ENCODE peak calls at places on chromosomes 13 and 19, in five cellular contexts. One of them, this sample, is unnamed.

GRCh38 chr13:30477346-30478235 is 11.9 kb upstream of the HMGB1 start:
- DNase-seq in upper lobe of left lung: no peak
- DNase-seq in esophagus squamous epithelium: no peak
- DNase-seq in A549: no peak
- DNase-seq in body of pancreas: no peak
- DNase-seq in this sample: no peak

GRCh38 chr13:33323766-33324525 is 38.4 kb upstream of the STARD13 start:
- DNase-seq in upper lobe of left lung: no peak
- DNase-seq in esophagus squamous epithelium: no peak
- DNase-seq in A549: no peak
- DNase-seq in body of pancreas: no peak
- DNase-seq in this sample: no peak

GRCh38 chr13:110799246-110800236 is 86.0 kb downstream of the ING1 start:
- DNase-seq in upper lobe of left lung: no peak
- DNase-seq in esophagus squamous epithelium: no peak
- DNase-seq in A549: no peak
- DNase-seq in body of pancreas: peak
- DNase-seq in this sample: no peak

GRCh38 chr19:7916137-7916907 is 1.7 kb downstream of the TGFBR3L start:
- DNase-seq in upper lobe of left lung: no peak
- DNase-seq in esophagus squamous epithelium: no peak
- DNase-seq in A549: no peak
- DNase-seq in body of pancreas: no peak
- DNase-seq in this sample: no peak

GRCh38 chr19:47005873-47006272 is 13.8 kb upstream of the NPAS1 start:
- DNase-seq in upper lobe of left lung: no peak
- DNase-seq in esophagus squamous epithelium: no peak
- DNase-seq in A549: peak
- DNase-seq in body of pancreas: no peak
- DNase-seq in this sample: no peak

GRCh38 chr13:99406799-99407201 is 94.5 kb upstream of the TM9SF2 start:
- DNase-seq in upper lobe of left lung: no peak
- DNase-seq in esophagus squamous epithelium: no peak
- DNase-seq in A549: no peak
- DNase-seq in body of pancreas: peak
- DNase-seq in this sample: no peak

GRCh38 chr13:99003851-99004471 is 26.1 kb upstream of the DOCK9 start:
- DNase-seq in upper lobe of left lung: no peak
- DNase-seq in esophagus squamous epithelium: no peak
- DNase-seq in A549: no peak
- DNase-seq in body of pancreas: no peak
- DNase-seq in this sample: no peak

GRCh38 chr13:106530209-106530906 is 5.1 kb downstream of the EFNB2 start:
- DNase-seq in upper lobe of left lung: peak
- DNase-seq in esophagus squamous epithelium: no peak
- DNase-seq in A549: no peak
- DNase-seq in body of pancreas: no peak
- DNase-seq in this sample: no peak

GRCh38 chr13:110334256-110334655 is 27.2 kb downstream of the COL4A2 start:
- DNase-seq in upper lobe of left lung: no peak
- DNase-seq in esophagus squamous epithelium: no peak
- DNase-seq in A549: no peak
- DNase-seq in body of pancreas: no peak
- DNase-seq in this sample: no peak

GRCh38 chr19:18284710-18285430 is 3.4 kb upstream of the JUND start:
- DNase-seq in upper lobe of left lung: peak
- DNase-seq in esophagus squamous epithelium: no peak
- DNase-seq in A549: no peak
- DNase-seq in body of pancreas: no peak
- DNase-seq in this sample: no peak

DNA sequence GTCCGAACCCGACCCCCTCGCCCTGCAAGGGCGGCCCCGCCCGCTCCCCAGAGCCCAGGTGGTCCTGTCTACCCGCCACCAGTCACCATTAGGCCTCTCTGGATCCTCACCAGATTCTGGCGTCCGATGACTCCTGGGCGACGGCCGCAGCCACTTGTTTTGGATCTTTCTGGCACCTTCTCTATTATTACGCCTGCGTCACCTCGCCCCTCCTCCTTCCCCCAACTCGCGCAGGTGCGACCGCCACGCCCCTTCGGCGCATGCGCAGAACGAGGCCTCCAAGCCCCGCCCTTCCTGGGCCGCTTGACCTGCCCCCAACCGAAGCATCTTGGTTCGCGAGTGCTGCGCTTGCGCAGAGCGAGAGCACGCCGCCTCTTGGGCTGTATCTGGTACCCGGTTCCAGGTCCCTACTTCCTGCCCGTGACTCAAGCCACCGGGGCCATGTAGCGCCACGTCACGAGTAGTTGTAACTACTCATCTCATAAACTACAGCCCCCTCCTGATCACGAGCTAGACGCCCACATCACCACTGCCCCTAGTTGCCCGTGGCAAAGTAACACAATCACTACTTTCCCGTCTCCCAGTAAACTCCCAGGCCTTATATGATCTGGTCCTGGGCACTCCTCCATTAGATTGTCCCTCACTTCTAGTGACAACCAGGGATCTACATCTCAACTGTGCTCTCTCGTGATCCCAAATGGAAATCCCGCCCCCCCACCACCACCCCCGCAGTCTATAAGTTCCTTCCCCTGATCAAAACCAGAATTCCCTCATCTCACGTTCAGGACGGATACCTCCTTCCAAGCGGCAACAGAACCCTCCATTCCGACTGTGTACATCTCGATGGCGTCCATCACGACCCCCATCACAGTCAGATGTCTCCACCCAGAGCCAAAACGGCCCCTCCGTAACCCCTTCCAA is at the start of gene DEDD2:
- DNase-seq in upper lobe of left lung: peak
- DNase-seq in esophagus squamous epithelium: peak
- DNase-seq in A549: peak
- DNase-seq in body of pancreas: peak
- DNase-seq in this sample: peak
- TF ChIP-seq POLR2A in upper lobe of left lung: no peak
- TF ChIP-seq POLR2A in esophagus squamous epithelium: no peak
- TF ChIP-seq POLR2A in A549: peak
- TF ChIP-seq POLR2A in body of pancreas: peak
- TF ChIP-seq POLR2A in this sample: peak

DNA sequence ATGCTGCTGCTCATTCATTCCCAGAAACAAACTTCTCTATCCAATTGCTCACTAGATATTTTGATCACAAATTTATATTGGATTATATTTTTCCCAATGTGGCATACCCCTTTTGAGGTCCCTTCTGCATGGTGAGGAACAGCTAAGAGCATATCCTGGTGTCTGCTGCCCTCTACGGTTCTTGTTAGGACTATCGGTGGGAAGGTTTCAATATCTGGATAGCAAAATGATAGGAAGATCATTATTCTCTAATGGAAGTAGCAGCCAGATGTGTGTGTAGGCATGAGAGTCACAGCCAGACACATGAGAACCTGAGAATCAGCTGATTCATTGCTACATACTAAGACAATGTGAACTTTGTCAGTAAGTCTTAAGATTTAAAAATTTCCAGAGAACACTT is 1422.4 kb upstream of the MIR17HG start:
- DNase-seq in upper lobe of left lung: no peak
- DNase-seq in esophagus squamous epithelium: no peak
- DNase-seq in A549: peak
- DNase-seq in body of pancreas: no peak
- DNase-seq in this sample: no peak
- TF ChIP-seq CTCF in upper lobe of left lung: no peak
- TF ChIP-seq CTCF in esophagus squamous epithelium: no peak
- TF ChIP-seq CTCF in A549: peak
- TF ChIP-seq CTCF in body of pancreas: no peak
- TF ChIP-seq CTCF in this sample: no peak

GRCh38 chr13:60759499-60759898 is 362.5 kb downstream of the TDRD3 start:
- DNase-seq in upper lobe of left lung: peak
- DNase-seq in esophagus squamous epithelium: no peak
- DNase-seq in A549: peak
- DNase-seq in body of pancreas: peak
- DNase-seq in this sample: no peak
- TF ChIP-seq POLR2A in upper lobe of left lung: no peak
- TF ChIP-seq POLR2A in esophagus squamous epithelium: no peak
- TF ChIP-seq POLR2A in A549: no peak
- TF ChIP-seq POLR2A in body of pancreas: no peak
- TF ChIP-seq POLR2A in this sample: no peak

DNA sequence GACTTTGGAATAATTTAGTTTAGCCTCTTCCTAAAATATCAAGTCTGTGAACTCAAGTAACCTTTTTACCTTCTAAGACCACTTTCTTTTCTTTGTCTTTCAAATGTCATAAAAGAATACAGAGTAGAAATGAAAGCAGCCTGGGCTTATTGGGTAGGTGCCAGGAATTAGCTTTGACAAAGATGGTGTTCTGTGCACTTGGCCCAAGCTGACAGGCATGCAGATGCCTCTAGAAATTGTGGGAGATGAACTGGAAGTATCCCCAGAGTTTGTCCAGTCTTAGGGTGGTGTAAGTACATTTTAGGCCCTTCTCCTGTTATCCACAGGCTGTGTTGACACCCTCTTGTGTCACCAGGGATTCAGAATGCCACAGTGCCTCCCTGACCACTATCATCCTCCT is 343.0 kb downstream of the KCNRG start:
- DNase-seq in upper lobe of left lung: no peak
- DNase-seq in esophagus squamous epithelium: no peak
- DNase-seq in A549: no peak
- DNase-seq in body of pancreas: peak
- DNase-seq in this sample: no peak
- TF ChIP-seq CTCF in upper lobe of left lung: no peak
- TF ChIP-seq CTCF in esophagus squamous epithelium: no peak
- TF ChIP-seq CTCF in A549: no peak
- TF ChIP-seq CTCF in body of pancreas: no peak
- TF ChIP-seq CTCF in this sample: no peak